ENCODE peak calls at places on chromosomes 2 and 18, in eight cellular contexts. F is A549, T is mesendoderm, Z is OCI-LY7, Y is neural progenitor cell, Q is K562, P is mammary epithelial cell, D is hepatocyte. V is an unnamed sample.

GRCh38 chr18:22563098-22563707 is 145.5 kb upstream of the CTAGE1 start:
- DNase-seq in F (peak), T (peak), Z (peak), Y (peak), Q (peak), P (peak), D (peak), V (peak)

GRCh38 chr2:104431701-104432121 is 422.2 kb upstream of the POU3F3 start:
- DNase-seq in F (no peak), T (no peak), Z (no peak), Y (no peak), Q (no peak), P (no peak), D (no peak), V (no peak)

GRCh38 chr2:176022048-176022447 is 20.0 kb upstream of the LNPK start:
- DNase-seq in F (no peak), T (no peak), Z (no peak), Y (no peak), Q (no peak), P (no peak), D (no peak), V (no peak)

GRCh38 chr18:13621886-13622619 is 104.3 kb downstream of the FAM210A start:
- DNase-seq in F (no peak), T (no peak), Z (no peak), Y (no peak), Q (no peak), P (no peak), D (no peak), V (no peak)

GRCh38 chr2:240397924-240398611 is 37.4 kb upstream of the GPC1 start:
- DNase-seq in F (no peak), T (no peak), Z (no peak), Y (no peak), Q (no peak), P (no peak), D (no peak), V (no peak)

GRCh38 chr2:48510329-48510728 is 19.6 kb upstream of the STON1 start:
- DNase-seq in F (no peak), T (no peak), Z (no peak), Y (no peak), Q (no peak), P (peak), D (no peak), V (no peak)

GRCh38 chr2:10132596-10132995 is 10.1 kb downstream of the RRM2 start:
- DNase-seq in F (no peak), T (no peak), Z (no peak), Y (no peak), Q (peak), P (no peak), D (no peak), V (no peak)

GRCh38 chr2:27089111-27089954 is 2.8 kb downstream of the KHK start:
- DNase-seq in F (no peak), T (no peak), Z (no peak), Y (no peak), Q (no peak), P (no peak), D (no peak), V (no peak)

GRCh38 chr2:218395090-218395444 is 4.6 kb upstream of the CTDSP1 start:
- DNase-seq in F (no peak), T (no peak), Z (peak), Y (no peak), Q (no peak), P (no peak), D (no peak), V (no peak)

GRCh38 chr2:104033399-104033798 is 820.5 kb upstream of the POU3F3 start:
- DNase-seq in F (no peak), T (peak), Z (peak), Y (peak), Q (no peak), P (no peak), D (peak), V (no peak)

GRCh38 chr2:15772196-15772595 is 168.2 kb upstream of the MYCN start:
- DNase-seq in F (no peak), T (no peak), Z (no peak), Y (no peak), Q (no peak), P (no peak), D (no peak), V (no peak)

GRCh38 chr18:44912740-44913478 is 232.2 kb downstream of the SETBP1 start:
- DNase-seq in F (no peak), T (no peak), Z (no peak), Y (no peak), Q (no peak), P (peak), D (no peak), V (no peak)

GRCh38 chr2:213249502-213249901 is 34.8 kb upstream of the SPAG16 start:
- DNase-seq in F (no peak), T (no peak), Z (no peak), Y (no peak), Q (no peak), P (no peak), D (no peak), V (no peak)

GRCh38 chr2:101121174-101121573 is 30.0 kb downstream of the TBC1D8 start:
- DNase-seq in F (no peak), T (no peak), Z (no peak), Y (no peak), Q (no peak), P (no peak), D (peak), V (no peak)

GRCh38 chr2:56132138-56132537 is 51.7 kb upstream of the CCDC85A start:
- DNase-seq in F (peak), T (peak), Z (peak), Y (peak), Q (peak), P (peak), D (peak), V (no peak)

GRCh38 chr2:212923393-212923792 is 228.0 kb downstream of the IKZF2 start:
- DNase-seq in F (no peak), T (peak), Z (no peak), Y (no peak), Q (no peak), P (peak), D (no peak), V (no peak)

GRCh38 chr2:207251573-207252192 is 85.9 kb upstream of the KLF7 start:
- DNase-seq in F (no peak), T (no peak), Z (no peak), Y (no peak), Q (no peak), P (no peak), D (no peak), V (no peak)

GRCh38 chr2:109063326-109063670 is 65.7 kb upstream of the SH3RF3 start:
- DNase-seq in F (no peak), T (no peak), Z (no peak), Y (no peak), Q (no peak), P (no peak), D (no peak), V (no peak)

GRCh38 chr2:121665504-121665903 is 16.2 kb upstream of the CLASP1 start:
- DNase-seq in F (no peak), T (no peak), Z (no peak), Y (no peak), Q (no peak), P (peak), D (no peak), V (no peak)

GRCh38 chr18:9696701-9697100 is 11.4 kb upstream of the RAB31 start:
- DNase-seq in F (no peak), T (no peak), Z (no peak), Y (no peak), Q (no peak), P (no peak), D (no peak), V (no peak)

GRCh38 chr2:200737585-200737984 is 74.1 kb upstream of the BZW1 start:
- DNase-seq in F (no peak), T (peak), Z (no peak), Y (no peak), Q (no peak), P (no peak), D (no peak), V (no peak)

GRCh38 chr18:45802814-45803492 is 22.5 kb upstream of the SIGLEC15 start:
- DNase-seq in F (peak), T (no peak), Z (no peak), Y (no peak), Q (no peak), P (peak), D (peak), V (peak)

GRCh38 chr2:22957441-22957840 is 427.5 kb upstream of the KLHL29 start:
- DNase-seq in F (no peak), T (no peak), Z (peak), Y (no peak), Q (no peak), P (no peak), D (no peak), V (no peak)

GRCh38 chr2:165238295-165238694 is 919 bp upstream of the SCN2A start:
- DNase-seq in F (no peak), T (peak), Z (peak), Y (peak), Q (peak), P (peak), D (peak), V (no peak)

GRCh38 chr2:236010920-236011685 is 157.1 kb downstream of the GBX2 start:
- DNase-seq in F (no peak), T (no peak), Z (no peak), Y (no peak), Q (no peak), P (no peak), D (no peak), V (no peak)

GRCh38 chr2:107336536-107336935 is 450.6 kb upstream of the ST6GAL2 start:
- DNase-seq in F (no peak), T (no peak), Z (no peak), Y (no peak), Q (no peak), P (no peak), D (no peak), V (no peak)

GRCh38 chr2:241035142-241035817 is 36.9 kb downstream of the SNED1 start:
- DNase-seq in F (no peak), T (peak), Z (no peak), Y (peak), Q (no peak), P (no peak), D (no peak), V (no peak)

GRCh38 chr2:106096446-106097369 is 97.4 kb downstream of the UXS1 start:
- DNase-seq in F (no peak), T (no peak), Z (no peak), Y (no peak), Q (no peak), P (no peak), D (no peak), V (no peak)

GRCh38 chr2:206502729-206503128 is 59.4 kb downstream of the ADAM23 start:
- DNase-seq in F (no peak), T (no peak), Z (no peak), Y (no peak), Q (no peak), P (no peak), D (no peak), V (no peak)

GRCh38 chr2:151654891-151655290 is 79.4 kb downstream of the NEB start:
- DNase-seq in F (no peak), T (no peak), Z (no peak), Y (no peak), Q (no peak), P (no peak), D (no peak), V (no peak)

GRCh38 chr2:151657667-151658076 is 76.6 kb downstream of the NEB start:
- DNase-seq in F (no peak), T (no peak), Z (no peak), Y (no peak), Q (no peak), P (no peak), D (no peak), V (no peak)

GRCh38 chr2:151655663-151656398 is 78.4 kb downstream of the NEB start:
- DNase-seq in F (no peak), T (no peak), Z (no peak), Y (no peak), Q (no peak), P (no peak), D (no peak), V (no peak)

GRCh38 chr2:151651274-151651673 is 83.0 kb downstream of the NEB start:
- DNase-seq in F (no peak), T (no peak), Z (no peak), Y (no peak), Q (no peak), P (no peak), D (no peak), V (no peak)

DNA sequence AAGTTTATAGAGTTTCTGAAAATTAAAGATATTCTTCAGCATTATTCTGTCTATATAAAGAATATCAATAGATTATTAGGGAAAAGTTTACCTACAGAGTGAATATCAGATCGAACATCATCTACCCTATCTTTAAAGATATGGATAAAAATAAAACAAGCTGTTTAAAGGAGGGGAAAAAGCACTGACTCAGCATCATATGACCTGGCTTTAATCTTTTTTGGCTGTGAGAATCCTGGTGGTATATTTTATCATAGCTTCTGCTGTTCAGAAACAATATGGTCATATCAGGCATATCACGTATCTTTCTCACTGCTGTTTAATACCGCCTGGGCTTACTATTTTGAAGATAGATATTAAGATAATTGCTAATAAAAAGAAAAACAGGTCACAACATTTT is 80.2 kb downstream of the NEB start:
- DNase-seq in F (no peak), T (no peak), Z (no peak), Y (no peak), Q (no peak), P (no peak), D (no peak), V (no peak)
- H3K27ac ChIP-seq in F (no peak), T (no peak), Z (no peak), Y (no peak), Q (no peak), P (no peak), D (no peak), V (no peak)

DNA sequence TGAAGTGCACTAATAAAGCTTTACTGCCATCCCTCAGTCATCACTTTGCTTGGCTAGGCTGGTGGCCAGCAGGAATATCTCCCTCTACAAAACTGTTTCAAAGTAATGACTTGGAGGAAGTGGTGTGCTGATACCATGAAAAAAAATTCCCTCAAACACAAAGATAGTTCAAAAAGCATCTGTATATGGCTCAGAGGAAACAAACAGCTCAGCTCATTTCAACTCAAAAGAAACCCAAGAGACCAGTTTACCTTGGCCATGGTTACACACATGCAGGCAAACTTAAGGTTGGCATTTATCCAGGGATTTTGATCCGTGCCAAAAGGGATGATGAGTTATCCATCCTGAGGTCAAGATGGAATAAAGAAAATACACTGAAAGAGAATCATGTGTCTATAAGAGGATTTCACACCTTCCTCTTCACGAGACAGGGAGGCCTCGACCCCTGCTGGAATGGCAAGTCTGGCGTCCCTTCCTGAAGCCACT is 18.4 kb upstream of the WIPF1 start:
- DNase-seq in F (no peak), T (no peak), Z (no peak), Y (no peak), Q (no peak), P (peak), D (no peak), V (no peak)
- H3K4me2 ChIP-seq in F (peak), T (no peak), Z (peak), Y (no peak), Q (no peak), P (no peak), D (no peak), V (no peak)

DNA sequence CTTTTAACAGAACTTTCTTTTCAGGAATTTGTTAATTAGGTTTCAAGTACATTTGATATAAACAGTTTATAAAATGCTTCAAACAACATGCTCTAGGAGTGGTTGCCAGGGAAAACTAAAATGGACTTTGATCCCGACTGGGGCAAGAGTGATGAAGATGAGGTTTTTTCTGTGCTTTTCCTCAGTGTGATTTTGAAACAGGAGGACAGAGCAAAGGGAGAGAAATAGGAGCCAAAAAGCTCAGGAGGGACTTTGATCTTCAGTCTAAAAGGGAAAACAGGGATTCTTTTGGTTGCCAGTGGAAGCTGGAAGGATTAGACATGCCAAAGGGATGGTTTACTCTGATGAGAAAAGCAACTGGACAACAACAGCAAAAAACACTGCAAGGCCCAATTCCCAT is 95.5 kb downstream of the LTBP1 start:
- DNase-seq in F (no peak), T (no peak), Z (no peak), Y (no peak), Q (no peak), P (no peak), D (no peak), V (no peak)
- H3K27ac ChIP-seq in F (no peak), T (no peak), Z (no peak), Y (no peak), Q (no peak), P (no peak), D (peak), V (no peak)

GRCh38 chr18:11095674-11096293 is 53.6 kb downstream of the PIEZO2 start:
- DNase-seq in F (no peak), T (no peak), Z (no peak), Y (no peak), Q (no peak), P (no peak), D (no peak), V (no peak)

GRCh38 chr18:11095211-11095610 is 54.2 kb downstream of the PIEZO2 start:
- DNase-seq in F (no peak), T (no peak), Z (no peak), Y (no peak), Q (no peak), P (no peak), D (no peak), V (no peak)

GRCh38 chr18:11091746-11092145 is 57.6 kb downstream of the PIEZO2 start:
- DNase-seq in F (no peak), T (no peak), Z (no peak), Y (no peak), Q (no peak), P (no peak), D (no peak), V (no peak)

GRCh38 chr18:11096839-11097750 is 52.3 kb downstream of the PIEZO2 start:
- DNase-seq in F (no peak), T (no peak), Z (no peak), Y (no peak), Q (no peak), P (no peak), D (no peak), V (no peak)

DNA sequence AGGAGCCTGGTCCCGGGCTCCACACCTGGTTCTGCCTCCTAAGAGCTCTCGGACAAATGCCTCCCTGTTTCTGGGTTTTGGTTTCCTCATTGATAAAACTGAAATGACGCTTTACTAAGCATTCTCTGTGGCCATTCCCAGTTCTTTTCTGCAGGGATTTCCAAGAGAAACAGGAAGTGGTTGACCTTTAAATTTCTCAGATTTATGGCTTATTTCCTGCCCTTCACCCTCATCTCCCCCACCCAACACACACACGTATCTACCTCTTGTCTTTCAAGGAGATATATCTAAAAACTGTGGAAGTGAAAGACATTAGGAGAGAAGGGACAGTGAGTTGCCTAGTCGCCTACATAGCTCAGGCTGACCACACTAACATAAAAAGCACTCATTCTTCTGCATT is 53.0 kb downstream of the PIEZO2 start:
- DNase-seq in F (no peak), T (no peak), Z (no peak), Y (no peak), Q (no peak), P (no peak), D (no peak), V (no peak)
- H3K4me2 ChIP-seq in F (no peak), T (no peak), Z (no peak), Y (no peak), Q (no peak), P (no peak), D (no peak), V (no peak)

GRCh38 chr18:76456823-76457222 is 38.2 kb downstream of the ZNF516 start:
- DNase-seq in F (no peak), T (no peak), Z (no peak), Y (no peak), Q (no peak), P (no peak), D (no peak), V (no peak)
- H3K27ac ChIP-seq in F (no peak), T (no peak), Z (no peak), Y (peak), Q (no peak), P (no peak), D (no peak), V (no peak)

DNA sequence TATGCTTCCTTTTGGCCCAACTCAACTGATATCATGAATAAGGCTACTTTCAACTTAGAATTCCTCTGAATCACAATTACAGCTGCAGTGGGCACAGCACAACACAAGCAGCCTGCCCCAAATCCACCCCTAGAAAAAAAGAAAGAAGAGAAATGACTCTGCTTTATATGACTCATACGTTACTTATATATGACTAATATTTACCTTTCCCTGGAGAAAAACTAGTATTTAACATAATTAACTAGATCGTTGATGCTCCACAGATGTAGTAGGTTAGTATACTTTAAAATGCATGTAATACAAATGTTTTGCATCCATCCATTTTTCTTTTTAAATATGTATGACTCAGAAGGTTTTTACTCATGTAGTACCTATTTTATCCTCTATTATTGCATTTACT is 133.3 kb upstream of the UNC80 start:
- DNase-seq in F (peak), T (no peak), Z (no peak), Y (no peak), Q (no peak), P (peak), D (no peak), V (peak)
- H3K4me2 ChIP-seq in F (peak), T (no peak), Z (no peak), Y (no peak), Q (no peak), P (peak), D (no peak), V (peak)